ENCODE peak calls at places on chromosomes 1 and 21, in six cellular contexts. P is uterus, X is lower leg skin, A is fibroblast of lung, N is thyroid gland, T is transverse colon. V is an unnamed sample.
A peak's percentile ranks its signal among the peaks of the same experiment; 100 is the strongest.

GRCh38 chr1:40663324-40664166 is 1.9 kb downstream of the RIMS3 start:
- DNase-seq in N (no peak), T (no peak), P (no peak), X (no peak), A (no peak), V (no peak)

GRCh38 chr1:35640380-35641232 is 720 bp downstream of the PSMB2 start:
- DNase-seq in N (no peak), T (no peak), A (no peak), X (no peak), P (no peak), V (no peak)

GRCh38 chr1:93123141-93123783 is 44.2 kb downstream of the MTF2 start:
- DNase-seq in P (no peak), X (no peak), N (no peak), T (no peak), A (peak; percentile 33), V (no peak)

GRCh38 chr1:238701024-238701423 is 685.3 kb upstream of the CHRM3 start:
- DNase-seq in A (no peak), P (no peak), N (no peak), T (no peak), X (no peak), V (no peak)

GRCh38 chr1:228747536-228747935 is 12.3 kb downstream of the RHOU start:
- DNase-seq in X (no peak), P (no peak), A (no peak), T (no peak), N (no peak), V (no peak)

GRCh38 chr21:43315244-43316137 is 111.4 kb downstream of the SIK1 start:
- DNase-seq in N (no peak), P (no peak), T (no peak), X (no peak), A (no peak), V (no peak)

GRCh38 chr1:10045480-10046355 is 13.0 kb downstream of the UBE4B start:
- DNase-seq in X (no peak), P (peak; percentile 62), N (peak; percentile 44), T (no peak), A (peak; percentile 85), V (no peak)

GRCh38 chr1:28056129-28056925 is 32.1 kb downstream of the EYA3 start:
- DNase-seq in X (no peak), A (no peak), T (no peak), N (peak; percentile 29), P (no peak), V (no peak)

GRCh38 chr21:44599264-44600029 is 950 bp upstream of the KRTAP10-7 start:
- DNase-seq in P (no peak), N (no peak), X (no peak), A (no peak), T (no peak), V (no peak)

GRCh38 chr1:34899471-34899870 is 30.0 kb downstream of the DLGAP3 start:
- DNase-seq in T (no peak), P (no peak), N (no peak), A (no peak), X (no peak), V (no peak)

GRCh38 chr1:222739929-222740328 is 2.9 kb downstream of the FAM177B start:
- DNase-seq in P (no peak), A (no peak), N (no peak), T (no peak), X (no peak), V (no peak)
- H3K4me3 ChIP-seq in P (no peak overlapping the region), A (no peak overlapping the region), N (no peak overlapping the region), T (no peak overlapping the region), X (no peak overlapping the region), V (no peak overlapping the region)

DNA sequence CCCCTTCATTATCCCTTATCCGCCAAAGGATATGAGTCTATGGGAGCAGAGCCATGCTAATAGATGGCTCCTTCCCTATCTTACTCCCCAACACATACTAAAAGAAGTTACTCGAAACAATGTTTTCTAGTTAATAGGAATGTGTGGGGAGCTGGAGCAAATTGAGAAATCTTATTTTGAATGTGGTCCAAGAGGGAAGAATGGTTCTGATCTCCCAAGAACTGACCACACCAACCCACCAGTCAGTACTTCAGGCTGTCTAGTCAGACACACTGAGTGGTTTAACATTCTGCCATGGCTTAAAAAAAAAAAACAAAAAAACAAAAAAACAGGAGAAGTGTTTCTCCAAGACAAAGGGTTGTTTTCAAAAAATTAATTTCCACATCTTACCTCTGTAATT is 31.5 kb upstream of the DNASE2B start:
- DNase-seq in X (no peak), P (no peak), A (peak; percentile 81), T (no peak), N (no peak), V (no peak)
- H3K4me3 ChIP-seq in X (no peak overlapping the region), P (no peak overlapping the region), A (no peak overlapping the region), T (no peak overlapping the region), N (no peak overlapping the region), V (no peak overlapping the region)

GRCh38 chr1:83583351-83584014 is 415.4 kb downstream of the TTLL7 start:
- DNase-seq in X (no peak), A (peak; percentile 28), T (peak; percentile 20), N (no peak), P (no peak), V (no peak)

GRCh38 chr1:83581747-83582146 is 417.2 kb downstream of the TTLL7 start:
- DNase-seq in P (no peak), X (no peak), N (no peak), A (no peak), T (no peak), V (no peak)
- H3K4me3 ChIP-seq in P (no peak overlapping the region), X (no peak overlapping the region), N (no peak overlapping the region), A (no peak overlapping the region), T (no peak overlapping the region), V (no peak overlapping the region)

DNA sequence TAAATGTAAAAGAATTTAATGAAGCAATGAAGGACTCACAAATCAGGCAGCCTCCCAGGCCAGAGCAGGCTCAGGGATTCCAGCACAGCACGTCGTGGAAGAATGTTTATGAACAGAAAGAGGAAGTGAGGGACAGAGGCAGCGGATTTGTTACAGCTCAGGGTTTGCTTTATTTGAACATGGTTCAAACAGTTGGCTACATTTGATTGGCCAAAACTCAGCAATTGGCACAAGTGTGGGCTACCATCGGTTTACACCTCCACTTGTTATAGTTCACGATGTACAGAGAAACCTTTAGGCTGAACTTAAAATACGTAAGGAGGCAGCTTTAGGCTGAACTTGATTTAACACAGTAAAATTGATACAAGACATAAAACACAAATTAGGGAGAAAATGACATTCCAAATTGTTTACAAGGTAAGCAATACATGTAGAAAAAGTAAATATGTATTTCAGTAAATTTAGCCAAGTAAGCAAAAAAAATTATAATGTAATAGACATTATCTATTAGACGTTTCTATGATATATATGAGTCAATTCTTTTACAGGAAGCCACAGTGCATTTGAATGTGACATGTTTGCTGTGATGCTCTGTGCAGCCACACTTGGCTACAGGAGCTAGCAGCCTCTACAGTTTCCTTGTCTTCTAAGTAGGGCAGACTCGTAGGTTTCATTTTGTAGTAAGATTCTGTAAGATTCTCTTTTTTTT is 126.5 kb downstream of the ADSS2 start:
- DNase-seq in A (peak; percentile 56), X (no peak), N (no peak), T (no peak), P (no peak), V (no peak)
- H3K4me3 ChIP-seq in A (no peak overlapping the region), X (no peak overlapping the region), N (no peak overlapping the region), T (no peak overlapping the region), P (no peak overlapping the region), V (no peak overlapping the region)

DNA sequence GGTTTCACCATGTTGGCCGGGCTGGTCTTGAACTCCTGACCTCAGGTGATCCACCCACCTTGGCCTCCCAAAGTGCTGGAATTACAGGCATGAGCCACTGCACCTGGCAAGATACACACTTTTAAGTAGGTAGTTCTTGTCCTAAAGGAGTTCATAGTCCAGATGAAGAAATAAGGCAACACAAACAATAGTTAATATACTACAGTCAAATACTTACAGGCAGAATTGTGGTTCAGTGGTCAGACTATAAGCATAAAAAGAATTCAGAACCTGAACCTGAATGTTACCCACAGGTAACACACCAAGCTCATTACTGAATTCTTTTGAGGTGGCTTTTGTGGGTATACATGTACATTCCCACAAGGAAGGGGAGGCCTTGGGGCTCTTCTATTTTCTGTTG is 1.8 kb downstream of the SDHB start:
- DNase-seq in N (no peak), X (no peak), P (no peak), T (no peak), A (no peak), V (no peak)
- H3K4me3 ChIP-seq in N (no peak overlapping the region), X (no peak overlapping the region), P (no peak overlapping the region), T (no peak overlapping the region), A (no peak overlapping the region), V (no peak overlapping the region)